ENCODE peak calls at places on chromosomes 3 and 15, in nine cellular contexts. One of them, this sample, is unnamed.

GRCh38 chr3:195056506-195056905 is 214.5 kb downstream of the XXYLT1 start:
- DNase-seq in neural progenitor cell: no peak
- DNase-seq in hepatocyte: no peak
- DNase-seq in GM23248: no peak
- DNase-seq in GM23338: no peak
- DNase-seq in OCI-LY7: no peak
- DNase-seq in SK-N-SH: no peak
- DNase-seq in MM.1S: no peak
- DNase-seq in HCT116: no peak
- DNase-seq in this sample: no peak

GRCh38 chr15:89483079-89483478 is 13.3 kb downstream of the RHCG start:
- DNase-seq in neural progenitor cell: no peak
- DNase-seq in hepatocyte: no peak
- DNase-seq in GM23248: no peak
- DNase-seq in GM23338: no peak
- DNase-seq in OCI-LY7: no peak
- DNase-seq in SK-N-SH: no peak
- DNase-seq in MM.1S: no peak
- DNase-seq in HCT116: no peak
- DNase-seq in this sample: no peak

GRCh38 chr3:55459838-55460237 is 27.3 kb downstream of the WNT5A start:
- DNase-seq in neural progenitor cell: no peak
- DNase-seq in hepatocyte: no peak
- DNase-seq in GM23248: no peak
- DNase-seq in GM23338: no peak
- DNase-seq in OCI-LY7: no peak
- DNase-seq in SK-N-SH: no peak
- DNase-seq in MM.1S: no peak
- DNase-seq in HCT116: no peak
- DNase-seq in this sample: no peak

GRCh38 chr3:114615535-114616064 is 321.8 kb downstream of the TIGIT start:
- DNase-seq in neural progenitor cell: no peak
- DNase-seq in hepatocyte: no peak
- DNase-seq in GM23248: no peak
- DNase-seq in GM23338: no peak
- DNase-seq in OCI-LY7: no peak
- DNase-seq in SK-N-SH: no peak
- DNase-seq in MM.1S: no peak
- DNase-seq in HCT116: no peak
- DNase-seq in this sample: no peak

GRCh38 chr3:152317956-152318355 is 49.2 kb downstream of the MBNL1 start:
- DNase-seq in neural progenitor cell: no peak
- DNase-seq in hepatocyte: no peak
- DNase-seq in GM23248: peak; percentile 87
- DNase-seq in GM23338: no peak
- DNase-seq in OCI-LY7: no peak
- DNase-seq in SK-N-SH: no peak
- DNase-seq in MM.1S: no peak
- DNase-seq in HCT116: no peak
- DNase-seq in this sample: peak; percentile 63

GRCh38 chr15:26075770-26076169 is 212.6 kb upstream of the ATP10A start:
- DNase-seq in neural progenitor cell: no peak
- DNase-seq in hepatocyte: no peak
- DNase-seq in GM23248: no peak
- DNase-seq in GM23338: no peak
- DNase-seq in OCI-LY7: no peak
- DNase-seq in SK-N-SH: no peak
- DNase-seq in MM.1S: no peak
- DNase-seq in HCT116: no peak
- DNase-seq in this sample: no peak

GRCh38 chr3:42036483-42036823 is 54.7 kb upstream of the TRAK1 start:
- DNase-seq in neural progenitor cell: no peak
- DNase-seq in hepatocyte: peak; percentile 82
- DNase-seq in GM23248: peak; percentile 97
- DNase-seq in GM23338: no peak
- DNase-seq in OCI-LY7: no peak
- DNase-seq in SK-N-SH: peak; percentile 44
- DNase-seq in MM.1S: no peak
- DNase-seq in HCT116: no peak
- DNase-seq in this sample: peak; percentile 80

GRCh38 chr15:95937128-95937528 is 393.4 kb upstream of the NR2F2 start:
- DNase-seq in neural progenitor cell: no peak
- DNase-seq in hepatocyte: no peak
- DNase-seq in GM23248: peak; percentile 50
- DNase-seq in GM23338: no peak
- DNase-seq in OCI-LY7: no peak
- DNase-seq in SK-N-SH: no peak
- DNase-seq in MM.1S: no peak
- DNase-seq in HCT116: no peak
- DNase-seq in this sample: no peak

GRCh38 chr3:127590282-127590592 is 296 bp downstream of the TPRA1 start:
- DNase-seq in neural progenitor cell: no peak
- DNase-seq in hepatocyte: no peak
- DNase-seq in GM23248: no peak
- DNase-seq in GM23338: peak; percentile 45
- DNase-seq in OCI-LY7: no peak
- DNase-seq in SK-N-SH: peak; percentile 84
- DNase-seq in MM.1S: no peak
- DNase-seq in HCT116: no peak
- DNase-seq in this sample: no peak

GRCh38 chr3:150588027-150588830 is 14.9 kb upstream of the SELENOT start:
- DNase-seq in neural progenitor cell: no peak
- DNase-seq in hepatocyte: no peak
- DNase-seq in GM23248: no peak
- DNase-seq in GM23338: no peak
- DNase-seq in OCI-LY7: no peak
- DNase-seq in SK-N-SH: no peak
- DNase-seq in MM.1S: no peak
- DNase-seq in HCT116: no peak
- DNase-seq in this sample: no peak

GRCh38 chr3:68996356-68996995 is 17.0 kb downstream of the EOGT start:
- DNase-seq in neural progenitor cell: no peak
- DNase-seq in hepatocyte: no peak
- DNase-seq in GM23248: peak; percentile 10
- DNase-seq in GM23338: no peak
- DNase-seq in OCI-LY7: no peak
- DNase-seq in SK-N-SH: no peak
- DNase-seq in MM.1S: no peak
- DNase-seq in HCT116: no peak
- DNase-seq in this sample: no peak

GRCh38 chr3:112315791-112316190 is 17.2 kb upstream of the CD200 start:
- DNase-seq in neural progenitor cell: no peak
- DNase-seq in hepatocyte: no peak
- DNase-seq in GM23248: no peak
- DNase-seq in GM23338: no peak
- DNase-seq in OCI-LY7: no peak
- DNase-seq in SK-N-SH: no peak
- DNase-seq in MM.1S: peak; percentile 68
- DNase-seq in HCT116: no peak
- DNase-seq in this sample: no peak

GRCh38 chr3:53486961-53487654 is 7.3 kb upstream of the CACNA1D start:
- DNase-seq in neural progenitor cell: no peak
- DNase-seq in hepatocyte: no peak
- DNase-seq in GM23248: no peak
- DNase-seq in GM23338: peak; percentile 63
- DNase-seq in OCI-LY7: peak; percentile 6
- DNase-seq in SK-N-SH: no peak
- DNase-seq in MM.1S: no peak
- DNase-seq in HCT116: no peak
- DNase-seq in this sample: no peak

GRCh38 chr3:31790516-31791148 is 190.4 kb downstream of the OSBPL10 start:
- DNase-seq in neural progenitor cell: no peak
- DNase-seq in hepatocyte: no peak
- DNase-seq in GM23248: no peak
- DNase-seq in GM23338: no peak
- DNase-seq in OCI-LY7: no peak
- DNase-seq in SK-N-SH: no peak
- DNase-seq in MM.1S: no peak
- DNase-seq in HCT116: no peak
- DNase-seq in this sample: no peak

GRCh38 chr15:40427188-40427587 is 13.6 kb upstream of the BAHD1 start:
- DNase-seq in neural progenitor cell: no peak
- DNase-seq in hepatocyte: no peak
- DNase-seq in GM23248: no peak
- DNase-seq in GM23338: no peak
- DNase-seq in OCI-LY7: no peak
- DNase-seq in SK-N-SH: no peak
- DNase-seq in MM.1S: no peak
- DNase-seq in HCT116: no peak
- DNase-seq in this sample: no peak

GRCh38 chr15:25236143-25236860 is 202.5 kb downstream of the UBE3A start:
- DNase-seq in neural progenitor cell: no peak
- DNase-seq in hepatocyte: no peak
- DNase-seq in GM23248: no peak
- DNase-seq in GM23338: no peak
- DNase-seq in OCI-LY7: no peak
- DNase-seq in SK-N-SH: no peak
- DNase-seq in MM.1S: no peak
- DNase-seq in HCT116: no peak
- DNase-seq in this sample: no peak

GRCh38 chr3:30332196-30333021 is 274.0 kb upstream of the TGFBR2 start:
- DNase-seq in neural progenitor cell: no peak
- DNase-seq in hepatocyte: no peak
- DNase-seq in GM23248: no peak
- DNase-seq in GM23338: no peak
- DNase-seq in OCI-LY7: no peak
- DNase-seq in SK-N-SH: no peak
- DNase-seq in MM.1S: no peak
- DNase-seq in HCT116: no peak
- DNase-seq in this sample: no peak
- TF ChIP-seq EZH2phosphoT487 in neural progenitor cell: no peak
- TF ChIP-seq EZH2phosphoT487 in hepatocyte: no peak
- TF ChIP-seq EZH2phosphoT487 in GM23248: no peak
- TF ChIP-seq EZH2phosphoT487 in GM23338: no peak
- TF ChIP-seq EZH2phosphoT487 in OCI-LY7: no peak
- TF ChIP-seq EZH2phosphoT487 in SK-N-SH: no peak
- TF ChIP-seq EZH2phosphoT487 in MM.1S: no peak
- TF ChIP-seq EZH2phosphoT487 in HCT116: no peak
- TF ChIP-seq EZH2phosphoT487 in this sample: no peak

DNA sequence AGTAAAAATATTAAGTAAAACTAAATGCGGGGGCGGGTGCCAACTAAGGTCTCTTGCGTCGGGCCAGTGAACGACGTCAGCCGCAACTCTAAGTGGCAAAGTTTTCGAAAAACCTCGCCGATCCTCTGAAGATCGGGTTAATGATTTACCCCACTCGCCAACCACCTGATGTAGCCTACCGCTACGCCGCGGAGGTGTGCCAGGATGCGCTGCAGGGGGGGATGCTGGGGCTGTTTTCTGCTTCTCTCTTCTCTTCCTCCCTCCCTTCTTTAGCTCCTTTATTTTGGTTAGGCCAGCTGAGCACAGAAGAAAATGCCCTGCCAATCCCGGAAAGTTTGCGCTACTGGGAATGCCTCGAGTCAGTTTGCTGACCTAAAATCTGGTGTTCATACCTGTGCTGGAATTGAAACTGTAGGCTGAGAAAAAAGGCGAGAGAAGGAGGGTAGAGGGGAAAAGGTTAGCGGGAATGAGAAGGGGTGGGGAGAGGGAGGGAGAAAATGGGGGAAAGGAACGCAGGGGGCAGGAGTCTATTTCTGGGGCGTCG is 7.5 kb upstream of the FOXB1 start:
- DNase-seq in neural progenitor cell: no peak
- DNase-seq in hepatocyte: peak; percentile 41
- DNase-seq in GM23248: no peak
- DNase-seq in GM23338: peak; percentile 64
- DNase-seq in OCI-LY7: no peak
- DNase-seq in SK-N-SH: peak; percentile 15
- DNase-seq in MM.1S: peak; percentile 36
- DNase-seq in HCT116: no peak
- DNase-seq in this sample: no peak
- TF ChIP-seq EZH2phosphoT487 in neural progenitor cell: no peak
- TF ChIP-seq EZH2phosphoT487 in hepatocyte: peak; percentile 70
- TF ChIP-seq EZH2phosphoT487 in GM23248: no peak
- TF ChIP-seq EZH2phosphoT487 in GM23338: no peak
- TF ChIP-seq EZH2phosphoT487 in OCI-LY7: no peak
- TF ChIP-seq EZH2phosphoT487 in SK-N-SH: no peak
- TF ChIP-seq EZH2phosphoT487 in MM.1S: no peak
- TF ChIP-seq EZH2phosphoT487 in HCT116: no peak
- TF ChIP-seq EZH2phosphoT487 in this sample: no peak

DNA sequence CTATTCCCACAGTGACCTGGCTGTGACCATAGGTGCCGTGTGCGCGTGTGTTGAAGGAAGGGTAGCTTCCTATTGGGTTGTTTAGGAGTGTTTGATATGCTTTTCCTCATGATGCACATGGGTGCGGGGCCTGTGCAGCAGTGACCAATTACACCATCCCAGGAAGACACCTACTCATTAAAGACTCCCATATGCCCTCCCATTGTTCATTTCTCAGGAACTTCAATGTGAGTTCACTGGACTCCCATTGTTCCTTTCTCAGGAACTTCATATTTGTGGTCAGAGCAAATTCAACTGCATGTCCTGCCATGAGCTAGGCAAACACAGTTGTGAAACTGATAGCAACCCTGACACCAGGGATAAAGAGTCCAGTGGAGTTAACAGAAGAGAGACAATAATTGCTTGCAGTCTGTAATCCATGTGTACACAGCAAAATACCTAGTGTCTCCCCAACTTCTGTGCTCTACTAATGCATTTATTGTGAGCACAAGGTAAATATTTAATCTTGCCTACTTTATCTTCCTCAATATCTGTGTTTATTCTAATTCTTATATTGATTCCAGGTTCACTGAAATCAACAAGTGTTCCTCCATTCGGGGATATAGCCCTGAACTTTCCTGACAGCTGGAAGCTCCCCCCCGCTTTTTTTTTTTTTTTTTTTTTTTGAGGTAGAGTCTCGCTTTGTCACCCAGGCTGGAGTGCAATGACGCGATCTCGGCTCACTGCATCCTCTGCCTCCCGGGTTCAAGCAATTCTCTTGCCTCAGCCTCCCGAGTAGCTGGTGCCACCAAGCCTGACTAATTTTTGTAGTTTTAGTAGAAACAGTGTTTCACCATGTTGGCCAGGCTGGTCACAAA is 57.5 kb upstream of the GCNT3 start:
- DNase-seq in neural progenitor cell: no peak
- DNase-seq in hepatocyte: peak; percentile 54
- DNase-seq in GM23248: peak; percentile 76
- DNase-seq in GM23338: no peak
- DNase-seq in OCI-LY7: no peak
- DNase-seq in SK-N-SH: no peak
- DNase-seq in MM.1S: no peak
- DNase-seq in HCT116: no peak
- DNase-seq in this sample: peak; percentile 77
- TF ChIP-seq EZH2phosphoT487 in neural progenitor cell: no peak
- TF ChIP-seq EZH2phosphoT487 in hepatocyte: no peak
- TF ChIP-seq EZH2phosphoT487 in GM23248: no peak
- TF ChIP-seq EZH2phosphoT487 in GM23338: no peak
- TF ChIP-seq EZH2phosphoT487 in OCI-LY7: no peak
- TF ChIP-seq EZH2phosphoT487 in SK-N-SH: no peak
- TF ChIP-seq EZH2phosphoT487 in MM.1S: no peak
- TF ChIP-seq EZH2phosphoT487 in HCT116: no peak
- TF ChIP-seq EZH2phosphoT487 in this sample: no peak

DNA sequence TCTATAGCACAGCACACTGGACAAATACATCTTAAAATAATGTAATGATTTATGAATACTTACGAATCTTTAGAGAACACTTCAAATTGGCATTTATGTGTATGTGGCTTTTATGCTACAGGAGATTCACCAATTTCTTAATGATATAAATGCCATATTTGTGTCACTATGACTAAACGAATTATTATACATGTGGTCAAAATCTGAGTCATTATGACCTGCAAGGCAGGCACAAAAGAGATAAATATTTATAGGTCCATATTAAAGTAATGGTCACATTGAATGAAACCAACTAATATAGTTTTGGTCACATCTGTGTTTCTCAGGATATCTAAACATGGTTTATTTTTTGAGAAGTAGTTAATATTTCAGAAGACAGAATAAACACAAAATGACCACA is 232.3 kb upstream of the SEMA6D start:
- DNase-seq in neural progenitor cell: no peak
- DNase-seq in hepatocyte: no peak
- DNase-seq in GM23248: no peak
- DNase-seq in GM23338: no peak
- DNase-seq in OCI-LY7: no peak
- DNase-seq in SK-N-SH: no peak
- DNase-seq in MM.1S: no peak
- DNase-seq in HCT116: no peak
- DNase-seq in this sample: peak; percentile 55
- TF ChIP-seq EZH2phosphoT487 in neural progenitor cell: no peak
- TF ChIP-seq EZH2phosphoT487 in hepatocyte: no peak
- TF ChIP-seq EZH2phosphoT487 in GM23248: no peak
- TF ChIP-seq EZH2phosphoT487 in GM23338: no peak
- TF ChIP-seq EZH2phosphoT487 in OCI-LY7: no peak
- TF ChIP-seq EZH2phosphoT487 in SK-N-SH: no peak
- TF ChIP-seq EZH2phosphoT487 in MM.1S: no peak
- TF ChIP-seq EZH2phosphoT487 in HCT116: no peak
- TF ChIP-seq EZH2phosphoT487 in this sample: no peak

This sample was measured in PC-3.